ENCODE peak calls at places on chromosomes 13 and 19, in five cellular contexts. K, F, Q, J and X are unnamed samples.

GRCh38 chr19:30449191-30449590 is 77.0 kb downstream of the ZNF536 start:
- DNase-seq in K (no peak), J (no peak), F (no peak), Q (no peak), X (no peak)

GRCh38 chr13:60139272-60139671 is 24.5 kb downstream of the DIAPH3 start:
- DNase-seq in F (no peak), K (no peak), Q (no peak), J (no peak), X (peak; percentile 63)

GRCh38 chr19:13163609-13164364 is 13.6 kb downstream of the IER2 start:
- DNase-seq in K (peak; percentile 79), J (peak; percentile 73), F (peak; percentile 83), Q (no peak), X (peak; percentile 93)

GRCh38 chr19:42196011-42197001 is 21.2 kb downstream of the DEDD2 start:
- DNase-seq in Q (no peak), J (no peak), K (no peak), F (no peak), X (peak; percentile 64)

GRCh38 chr19:24033962-24034342 is 53.0 kb upstream of the ZNF254 start:
- DNase-seq in J (peak; percentile 56), Q (no peak), K (peak; percentile 24), F (peak; percentile 70), X (peak; percentile 85)

GRCh38 chr13:29140277-29140676 is 320.1 kb downstream of the MTUS2 start:
- DNase-seq in Q (no peak), J (no peak), F (no peak), K (no peak), X (no peak)

GRCh38 chr19:36986601-36987000 is 70.5 kb downstream of the ZNF568 start:
- DNase-seq in Q (no peak), J (no peak), K (no peak), F (no peak), X (no peak)

GRCh38 chr13:73473016-73473415 is 414.2 kb downstream of the KLF5 start:
- DNase-seq in K (no peak), F (no peak), Q (no peak), J (no peak), X (no peak)

GRCh38 chr13:113406321-113407102 is 42.6 kb upstream of the GRTP1 start:
- DNase-seq in J (peak; percentile 18), K (no peak), Q (no peak), F (no peak), X (peak; percentile 73)

GRCh38 chr13:26483546-26483945 is 73.9 kb upstream of the WASF3 start:
- DNase-seq in F (no peak), Q (no peak), J (no peak), K (no peak), X (no peak)

GRCh38 chr13:102484329-102484728 is 82.5 kb upstream of the FGF14 start:
- DNase-seq in Q (no peak), F (no peak), J (no peak), K (no peak), X (no peak)

GRCh38 chr13:100648354-100648753 is 26.2 kb downstream of the TMTC4 start:
- DNase-seq in J (no peak), K (no peak), F (no peak), Q (no peak), X (no peak)

GRCh38 chr13:23427342-23428182 is 5.9 kb downstream of the SACS start:
- DNase-seq in K (no peak), F (no peak), Q (no peak), J (no peak), X (peak; percentile 96)

GRCh38 chr13:39209731-39210633 is 171.7 kb downstream of the NHLRC3 start:
- DNase-seq in Q (no peak), F (no peak), J (no peak), K (no peak), X (no peak)

GRCh38 chr13:37869756-37870488 is at the start of gene TRPC4:
- DNase-seq in F (no peak), K (peak; percentile 37), Q (no peak), J (no peak), X (peak; percentile 85)

GRCh38 chr13:87999141-87999765 is 328.1 kb downstream of the SLITRK5 start:
- DNase-seq in F (no peak), J (no peak), K (no peak), Q (no peak), X (no peak)

GRCh38 chr19:14437578-14438140 is 4.6 kb downstream of the PKN1 start:
- DNase-seq in J (no peak), K (no peak), Q (no peak), F (no peak), X (no peak)

GRCh38 chr19:2555422-2556220 is 79.7 kb downstream of the GADD45B start:
- DNase-seq in F (no peak), K (no peak), Q (no peak), J (no peak), X (no peak)

GRCh38 chr19:2394054-2394668 is 33.2 kb downstream of the TIMM13 start:
- DNase-seq in Q (no peak), J (peak; percentile 61), K (no peak), F (no peak), X (peak; percentile 86)

GRCh38 chr19:48631254-48631653 is 5.9 kb downstream of the DBP start:
- DNase-seq in K (no peak), Q (no peak), F (no peak), J (no peak), X (peak; percentile 89)

GRCh38 chr13:90055760-90056159 is 1291.7 kb upstream of the MIR17HG start:
- DNase-seq in F (no peak), K (no peak), J (no peak), Q (no peak), X (no peak)

GRCh38 chr13:23955064-23955463 is 57.8 kb upstream of the C1QTNF9B start:
- DNase-seq in Q (no peak), K (no peak), F (no peak), J (no peak), X (no peak)

GRCh38 chr19:55069137-55069858 is 6.3 kb upstream of the RDH13 start:
- DNase-seq in F (no peak), Q (no peak), K (no peak), J (no peak), X (peak; percentile 91)

GRCh38 chr13:100797921-100798320 is 123.3 kb upstream of the TMTC4 start:
- DNase-seq in J (no peak), Q (no peak), F (no peak), K (no peak), X (no peak)

GRCh38 chr13:34822681-34823080 is 119.4 kb upstream of the NBEA start:
- DNase-seq in K (no peak), F (no peak), Q (no peak), J (no peak), X (no peak)

GRCh38 chr13:37608750-37609339 is 10.3 kb upstream of the POSTN start:
- DNase-seq in J (no peak), F (no peak), Q (no peak), K (no peak), X (no peak)

GRCh38 chr13:20350819-20351218 is 118.7 kb upstream of the GJB6 start:
- DNase-seq in K (no peak), Q (no peak), J (no peak), F (no peak), X (no peak)

GRCh38 chr13:72990883-72991282 is 67.9 kb upstream of the KLF5 start:
- DNase-seq in K (no peak), Q (no peak), J (no peak), F (no peak), X (no peak)

GRCh38 chr13:27203186-27203585 is 31.6 kb upstream of the USP12 start:
- DNase-seq in F (no peak), J (no peak), Q (no peak), K (no peak), X (no peak)

GRCh38 chr19:2239771-2240770 is 3.4 kb downstream of the SF3A2 start:
- DNase-seq in J (peak; percentile 67), K (no peak), Q (no peak), F (peak; percentile 72), X (no peak)

GRCh38 chr19:39531834-39532232 is 819 bp downstream of the EID2B start:
- DNase-seq in F (no peak), K (no peak), J (no peak), Q (no peak), X (no peak)

GRCh38 chr19:46368116-46368515 is 21.2 kb downstream of the PPP5C start:
- DNase-seq in K (no peak), Q (no peak), J (peak; percentile 14), F (no peak), X (no peak)

GRCh38 chr13:94195715-94196114 is 283.8 kb downstream of the DCT start:
- DNase-seq in K (peak; percentile 44), J (no peak), Q (no peak), F (no peak), X (peak; percentile 62)

GRCh38 chr13:106417467-106418110 is 117.9 kb downstream of the EFNB2 start:
- DNase-seq in F (no peak), K (no peak), J (no peak), Q (no peak), X (peak; percentile 36)

GRCh38 chr13:113962975-113963374 is 10.9 kb downstream of the C13orf46 start:
- DNase-seq in K (no peak), J (no peak), F (no peak), Q (no peak), X (no peak)

GRCh38 chr19:30562981-30563380 is 190.8 kb downstream of the ZNF536 start:
- DNase-seq in F (no peak), K (no peak), J (no peak), Q (no peak), X (no peak)

GRCh38 chr19:3722443-3723109 is 14.4 kb downstream of the TJP3 start:
- DNase-seq in K (no peak), Q (no peak), J (no peak), F (no peak), X (peak; percentile 84)

GRCh38 chr13:40161931-40162330 is 504.5 kb downstream of the FOXO1 start:
- DNase-seq in K (no peak), J (no peak), Q (no peak), F (no peak), X (no peak)

GRCh38 chr13:50805805-50806204 is 37.7 kb downstream of the DLEU7 start:
- DNase-seq in K (no peak), J (no peak), F (no peak), Q (no peak), X (peak; percentile 74)

GRCh38 chr19:41316306-41316920 is 6.4 kb downstream of the CCDC97 start:
- DNase-seq in Q (no peak), K (no peak), J (no peak), F (no peak), X (no peak)